ENCODE peak calls at places on chromosomes 1 and 21, in four cellular contexts. One of them, this sample, is unnamed.

GRCh38 chr1:10211805-10212405 is 1.5 kb downstream of the KIF1B start:
- DNase-seq in activated CD4-positive, alpha-beta T cell treated with anti-CD3 and anti-CD28 coated beads, Interleukin-2, amount 10 ng/mL, durations not matched to agents 7 days and 5 days: no peak
- DNase-seq in Panc1: no peak
- DNase-seq in putamen: no peak
- DNase-seq in this sample: no peak

GRCh38 chr21:35189077-35189863 is 140.2 kb upstream of the RUNX1 start:
- DNase-seq in putamen: no peak
- DNase-seq in Panc1: no peak
- DNase-seq in activated CD4-positive, alpha-beta T cell treated with anti-CD3 and anti-CD28 coated beads, Interleukin-2, amount 10 ng/mL, durations not matched to agents 7 days and 5 days: no peak
- DNase-seq in this sample: no peak

GRCh38 chr21:42550817-42551216 is 37.2 kb downstream of the SLC37A1 start:
- DNase-seq in Panc1: no peak
- DNase-seq in putamen: no peak
- DNase-seq in activated CD4-positive, alpha-beta T cell treated with anti-CD3 and anti-CD28 coated beads, Interleukin-2, amount 10 ng/mL, durations not matched to agents 7 days and 5 days: no peak
- DNase-seq in this sample: no peak

GRCh38 chr1:101004061-101004460 is 21.5 kb downstream of the DPH5 start:
- DNase-seq in putamen: no peak
- DNase-seq in Panc1: no peak
- DNase-seq in activated CD4-positive, alpha-beta T cell treated with anti-CD3 and anti-CD28 coated beads, Interleukin-2, amount 10 ng/mL, durations not matched to agents 7 days and 5 days: no peak
- DNase-seq in this sample: no peak

GRCh38 chr1:54553781-54554313 is 5.8 kb downstream of the ACOT11 start:
- DNase-seq in putamen: no peak
- DNase-seq in Panc1: no peak
- DNase-seq in activated CD4-positive, alpha-beta T cell treated with anti-CD3 and anti-CD28 coated beads, Interleukin-2, amount 10 ng/mL, durations not matched to agents 7 days and 5 days: no peak
- DNase-seq in this sample: no peak

GRCh38 chr1:81549588-81550127 is 251.1 kb upstream of the ADGRL2 start:
- DNase-seq in putamen: no peak
- DNase-seq in Panc1: peak
- DNase-seq in activated CD4-positive, alpha-beta T cell treated with anti-CD3 and anti-CD28 coated beads, Interleukin-2, amount 10 ng/mL, durations not matched to agents 7 days and 5 days: no peak
- DNase-seq in this sample: peak

GRCh38 chr1:82162526-82163420 is 362.0 kb downstream of the ADGRL2 start:
- DNase-seq in Panc1: no peak
- DNase-seq in activated CD4-positive, alpha-beta T cell treated with anti-CD3 and anti-CD28 coated beads, Interleukin-2, amount 10 ng/mL, durations not matched to agents 7 days and 5 days: no peak
- DNase-seq in putamen: no peak
- DNase-seq in this sample: no peak

GRCh38 chr1:1630965-1631792 is 794 bp upstream of the MMP23B start:
- DNase-seq in activated CD4-positive, alpha-beta T cell treated with anti-CD3 and anti-CD28 coated beads, Interleukin-2, amount 10 ng/mL, durations not matched to agents 7 days and 5 days: no peak
- DNase-seq in putamen: no peak
- DNase-seq in Panc1: no peak
- DNase-seq in this sample: no peak

GRCh38 chr1:211339631-211340041 is 13.0 kb downstream of the TRAF5 start:
- DNase-seq in Panc1: no peak
- DNase-seq in activated CD4-positive, alpha-beta T cell treated with anti-CD3 and anti-CD28 coated beads, Interleukin-2, amount 10 ng/mL, durations not matched to agents 7 days and 5 days: no peak
- DNase-seq in putamen: no peak
- DNase-seq in this sample: no peak

GRCh38 chr1:61259379-61260148 is 177.2 kb downstream of the NFIA start:
- DNase-seq in activated CD4-positive, alpha-beta T cell treated with anti-CD3 and anti-CD28 coated beads, Interleukin-2, amount 10 ng/mL, durations not matched to agents 7 days and 5 days: no peak
- DNase-seq in Panc1: no peak
- DNase-seq in putamen: no peak
- DNase-seq in this sample: no peak

GRCh38 chr1:90347366-90347765 is 352.5 kb downstream of the ZNF326 start:
- DNase-seq in putamen: no peak
- DNase-seq in Panc1: no peak
- DNase-seq in activated CD4-positive, alpha-beta T cell treated with anti-CD3 and anti-CD28 coated beads, Interleukin-2, amount 10 ng/mL, durations not matched to agents 7 days and 5 days: no peak
- DNase-seq in this sample: no peak

GRCh38 chr1:63317007-63317813 is 5.2 kb upstream of the FOXD3 start:
- DNase-seq in putamen: no peak
- DNase-seq in activated CD4-positive, alpha-beta T cell treated with anti-CD3 and anti-CD28 coated beads, Interleukin-2, amount 10 ng/mL, durations not matched to agents 7 days and 5 days: peak
- DNase-seq in Panc1: peak
- DNase-seq in this sample: no peak

GRCh38 chr1:110292327-110292741 is 46.8 kb upstream of the RBM15 start:
- DNase-seq in activated CD4-positive, alpha-beta T cell treated with anti-CD3 and anti-CD28 coated beads, Interleukin-2, amount 10 ng/mL, durations not matched to agents 7 days and 5 days: no peak
- DNase-seq in putamen: no peak
- DNase-seq in Panc1: no peak
- DNase-seq in this sample: no peak

GRCh38 chr1:228471154-228471761 is 15.9 kb upstream of the RNF187 start:
- DNase-seq in Panc1: no peak
- DNase-seq in putamen: no peak
- DNase-seq in activated CD4-positive, alpha-beta T cell treated with anti-CD3 and anti-CD28 coated beads, Interleukin-2, amount 10 ng/mL, durations not matched to agents 7 days and 5 days: no peak
- DNase-seq in this sample: no peak

GRCh38 chr21:15751561-15751960 is 21.8 kb downstream of the USP25 start:
- DNase-seq in putamen: no peak
- DNase-seq in activated CD4-positive, alpha-beta T cell treated with anti-CD3 and anti-CD28 coated beads, Interleukin-2, amount 10 ng/mL, durations not matched to agents 7 days and 5 days: no peak
- DNase-seq in Panc1: no peak
- DNase-seq in this sample: no peak

GRCh38 chr1:48493031-48493430 is 21.0 kb upstream of the SPATA6 start:
- DNase-seq in activated CD4-positive, alpha-beta T cell treated with anti-CD3 and anti-CD28 coated beads, Interleukin-2, amount 10 ng/mL, durations not matched to agents 7 days and 5 days: no peak
- DNase-seq in Panc1: no peak
- DNase-seq in putamen: no peak
- DNase-seq in this sample: no peak

GRCh38 chr1:233065655-233066054 is 115.2 kb downstream of the NTPCR start:
- DNase-seq in Panc1: no peak
- DNase-seq in putamen: no peak
- DNase-seq in activated CD4-positive, alpha-beta T cell treated with anti-CD3 and anti-CD28 coated beads, Interleukin-2, amount 10 ng/mL, durations not matched to agents 7 days and 5 days: no peak
- DNase-seq in this sample: no peak

GRCh38 chr21:46317710-46318463 is 5.8 kb downstream of the C21orf58 start:
- DNase-seq in putamen: no peak
- DNase-seq in activated CD4-positive, alpha-beta T cell treated with anti-CD3 and anti-CD28 coated beads, Interleukin-2, amount 10 ng/mL, durations not matched to agents 7 days and 5 days: no peak
- DNase-seq in Panc1: no peak
- DNase-seq in this sample: no peak

GRCh38 chr1:192839164-192840066 is 30.6 kb downstream of the RGS2 start:
- DNase-seq in Panc1: no peak
- DNase-seq in putamen: no peak
- DNase-seq in activated CD4-positive, alpha-beta T cell treated with anti-CD3 and anti-CD28 coated beads, Interleukin-2, amount 10 ng/mL, durations not matched to agents 7 days and 5 days: no peak
- DNase-seq in this sample: peak

GRCh38 chr1:222588135-222588534 is 1.6 kb downstream of the TAF1A start:
- DNase-seq in activated CD4-positive, alpha-beta T cell treated with anti-CD3 and anti-CD28 coated beads, Interleukin-2, amount 10 ng/mL, durations not matched to agents 7 days and 5 days: no peak
- DNase-seq in Panc1: no peak
- DNase-seq in putamen: no peak
- DNase-seq in this sample: no peak

GRCh38 chr21:37917612-37918011 is 1.4 kb upstream of the KCNJ6 start:
- DNase-seq in activated CD4-positive, alpha-beta T cell treated with anti-CD3 and anti-CD28 coated beads, Interleukin-2, amount 10 ng/mL, durations not matched to agents 7 days and 5 days: no peak
- DNase-seq in Panc1: no peak
- DNase-seq in putamen: no peak
- DNase-seq in this sample: no peak

GRCh38 chr1:230125633-230126528 is 58.8 kb downstream of the GALNT2 start:
- DNase-seq in activated CD4-positive, alpha-beta T cell treated with anti-CD3 and anti-CD28 coated beads, Interleukin-2, amount 10 ng/mL, durations not matched to agents 7 days and 5 days: no peak
- DNase-seq in putamen: no peak
- DNase-seq in Panc1: no peak
- DNase-seq in this sample: no peak

GRCh38 chr1:244150071-244150470 is 99.0 kb downstream of the ZBTB18 start:
- DNase-seq in activated CD4-positive, alpha-beta T cell treated with anti-CD3 and anti-CD28 coated beads, Interleukin-2, amount 10 ng/mL, durations not matched to agents 7 days and 5 days: no peak
- DNase-seq in putamen: no peak
- DNase-seq in Panc1: no peak
- DNase-seq in this sample: no peak

GRCh38 chr1:196732526-196732925 is 42.1 kb upstream of the CFHR3 start:
- DNase-seq in putamen: no peak
- DNase-seq in Panc1: no peak
- DNase-seq in activated CD4-positive, alpha-beta T cell treated with anti-CD3 and anti-CD28 coated beads, Interleukin-2, amount 10 ng/mL, durations not matched to agents 7 days and 5 days: no peak
- DNase-seq in this sample: no peak

GRCh38 chr1:82755671-82756070 is 954.9 kb downstream of the ADGRL2 start:
- DNase-seq in Panc1: no peak
- DNase-seq in activated CD4-positive, alpha-beta T cell treated with anti-CD3 and anti-CD28 coated beads, Interleukin-2, amount 10 ng/mL, durations not matched to agents 7 days and 5 days: no peak
- DNase-seq in putamen: no peak
- DNase-seq in this sample: no peak

GRCh38 chr21:9758888-9759287 is 762.5 kb upstream of the TPTE start:
- DNase-seq in putamen: no peak
- DNase-seq in Panc1: no peak
- DNase-seq in activated CD4-positive, alpha-beta T cell treated with anti-CD3 and anti-CD28 coated beads, Interleukin-2, amount 10 ng/mL, durations not matched to agents 7 days and 5 days: no peak
- DNase-seq in this sample: no peak

GRCh38 chr1:50940291-50940690 is 19.8 kb downstream of the FAF1 start:
- DNase-seq in Panc1: no peak
- DNase-seq in activated CD4-positive, alpha-beta T cell treated with anti-CD3 and anti-CD28 coated beads, Interleukin-2, amount 10 ng/mL, durations not matched to agents 7 days and 5 days: no peak
- DNase-seq in putamen: no peak
- DNase-seq in this sample: no peak

GRCh38 chr1:185786524-185786923 is 52.3 kb downstream of the HMCN1 start:
- DNase-seq in activated CD4-positive, alpha-beta T cell treated with anti-CD3 and anti-CD28 coated beads, Interleukin-2, amount 10 ng/mL, durations not matched to agents 7 days and 5 days: no peak
- DNase-seq in Panc1: no peak
- DNase-seq in putamen: no peak
- DNase-seq in this sample: no peak